ENCODE peak calls at places on chromosome 11, in seven cellular contexts. One of them, this sample, is unnamed.

GRCh38 chr11:56948991-56949390 is 39.7 kb upstream of the OR5AK2 start:
- DNase-seq in RWPE1: no peak
- DNase-seq in H54: no peak
- DNase-seq in GM10248: no peak
- DNase-seq in NCI-H345: no peak
- DNase-seq in T-cell: no peak
- DNase-seq in activated CD4-positive, alpha-beta T cell treated with anti-CD3 and anti-CD28 coated beads for 4 hours: no peak
- DNase-seq in this sample: no peak

GRCh38 chr11:115297330-115297729 is 206.9 kb downstream of the CADM1 start:
- DNase-seq in RWPE1: no peak
- DNase-seq in H54: no peak
- DNase-seq in GM10248: no peak
- DNase-seq in NCI-H345: no peak
- DNase-seq in T-cell: no peak
- DNase-seq in activated CD4-positive, alpha-beta T cell treated with anti-CD3 and anti-CD28 coated beads for 4 hours: no peak
- DNase-seq in this sample: no peak

GRCh38 chr11:43419460-43419859 is 60.7 kb downstream of the TTC17 start:
- DNase-seq in RWPE1: peak
- DNase-seq in H54: no peak
- DNase-seq in GM10248: peak
- DNase-seq in NCI-H345: peak
- DNase-seq in T-cell: no peak
- DNase-seq in activated CD4-positive, alpha-beta T cell treated with anti-CD3 and anti-CD28 coated beads for 4 hours: peak
- DNase-seq in this sample: no peak

GRCh38 chr11:69442012-69442806 is 39.3 kb upstream of the LINC01488 start:
- DNase-seq in RWPE1: peak
- DNase-seq in H54: no peak
- DNase-seq in GM10248: no peak
- DNase-seq in NCI-H345: no peak
- DNase-seq in T-cell: no peak
- DNase-seq in activated CD4-positive, alpha-beta T cell treated with anti-CD3 and anti-CD28 coated beads for 4 hours: no peak
- DNase-seq in this sample: no peak

GRCh38 chr11:123751777-123752176 is 2.5 kb downstream of the OR6X1 start:
- DNase-seq in RWPE1: no peak
- DNase-seq in H54: no peak
- DNase-seq in GM10248: no peak
- DNase-seq in NCI-H345: no peak
- DNase-seq in T-cell: no peak
- DNase-seq in activated CD4-positive, alpha-beta T cell treated with anti-CD3 and anti-CD28 coated beads for 4 hours: no peak
- DNase-seq in this sample: no peak

GRCh38 chr11:12526789-12527188 is 147.4 kb upstream of the TEAD1 start:
- DNase-seq in RWPE1: no peak
- DNase-seq in H54: peak
- DNase-seq in GM10248: no peak
- DNase-seq in NCI-H345: no peak
- DNase-seq in T-cell: no peak
- DNase-seq in activated CD4-positive, alpha-beta T cell treated with anti-CD3 and anti-CD28 coated beads for 4 hours: no peak
- DNase-seq in this sample: no peak

GRCh38 chr11:64123102-64123434 is 42.8 kb downstream of the MACROD1 start:
- DNase-seq in RWPE1: no peak
- DNase-seq in H54: no peak
- DNase-seq in GM10248: no peak
- DNase-seq in NCI-H345: peak
- DNase-seq in T-cell: no peak
- DNase-seq in activated CD4-positive, alpha-beta T cell treated with anti-CD3 and anti-CD28 coated beads for 4 hours: no peak
- DNase-seq in this sample: no peak

GRCh38 chr11:69429716-69430491 is 51.6 kb upstream of the LINC01488 start:
- DNase-seq in RWPE1: no peak
- DNase-seq in H54: no peak
- DNase-seq in GM10248: no peak
- DNase-seq in NCI-H345: no peak
- DNase-seq in T-cell: no peak
- DNase-seq in activated CD4-positive, alpha-beta T cell treated with anti-CD3 and anti-CD28 coated beads for 4 hours: no peak
- DNase-seq in this sample: no peak

GRCh38 chr11:37343279-37343678 is 745.2 kb upstream of the RAG2 start:
- DNase-seq in RWPE1: no peak
- DNase-seq in H54: no peak
- DNase-seq in GM10248: no peak
- DNase-seq in NCI-H345: no peak
- DNase-seq in T-cell: no peak
- DNase-seq in activated CD4-positive, alpha-beta T cell treated with anti-CD3 and anti-CD28 coated beads for 4 hours: no peak
- DNase-seq in this sample: no peak

This sample was measured in AG04450.